ENCODE peak calls at places on chromosome 7, in six cellular contexts. L is stimulated activated CD4-positive, alpha-beta T cell treated with anti-CD3 and anti-CD28 coated beads, Interleukin-2, amount 100 ng/mL, for 48 hours; U is NCI-H2029 treated with DMSO at 0.1 percent for 48 hours; R is heart right ventricle; N is thoracic aorta; F is NCI-H1417. S is an unnamed sample.

GRCh38 chr7:133054167-133054840 is 27.6 kb downstream of the CHCHD3 start:
- DNase-seq in L (no peak), U (no peak), R (no peak), N (no peak), F (no peak), S (no peak)

GRCh38 chr7:100364480-100364879 is 6.6 kb downstream of the PILRB start:
- DNase-seq in L (no peak), U (no peak), R (no peak), N (no peak), F (no peak), S (no peak)

GRCh38 chr7:90595801-90596683 is at the start of gene CDK14:
- DNase-seq in L (peak), U (no peak), R (peak), N (peak), F (peak), S (peak)

GRCh38 chr7:130400120-130400572 is 19.9 kb downstream of the CPA1 start:
- DNase-seq in L (no peak), U (no peak), R (no peak), N (no peak), F (no peak), S (no peak)

GRCh38 chr7:47227762-47228177 is 354.1 kb downstream of the TNS3 start:
- DNase-seq in L (no peak), U (no peak), R (peak), N (no peak), F (no peak), S (peak)

GRCh38 chr7:127652333-127653248 is 597 bp downstream of the SND1 start:
- DNase-seq in L (no peak), U (no peak), R (no peak), N (no peak), F (no peak), S (peak)

GRCh38 chr7:100894860-100895700 is 608 bp downstream of the ACHE start:
- DNase-seq in L (peak), U (no peak), R (no peak), N (no peak), F (peak), S (peak)

GRCh38 chr7:131625817-131626372 is 69.5 kb upstream of the PODXL start:
- DNase-seq in L (no peak), U (no peak), R (peak), N (no peak), F (no peak), S (no peak)

GRCh38 chr7:19369182-19369581 is 224.0 kb upstream of the FERD3L start:
- DNase-seq in L (no peak), U (no peak), R (no peak), N (no peak), F (no peak), S (peak)

GRCh38 chr7:137934941-137935848 is 66.7 kb downstream of the CREB3L2 start:
- DNase-seq in L (no peak), U (no peak), R (no peak), N (no peak), F (no peak), S (no peak)

GRCh38 chr7:132321387-132321786 is 254.9 kb downstream of the PLXNA4 start:
- DNase-seq in L (no peak), U (no peak), R (no peak), N (no peak), F (no peak), S (peak)

GRCh38 chr7:143372070-143372469 is 9.1 kb upstream of the ZYX start:
- DNase-seq in L (peak), U (no peak), R (peak), N (no peak), F (no peak), S (peak)

GRCh38 chr7:91941450-91941849 is 788 bp downstream of the AKAP9 start:
- DNase-seq in L (peak), U (peak), R (peak), N (no peak), F (peak), S (peak)

GRCh38 chr7:116930156-116930913 is 23.0 kb upstream of the ST7 start:
- DNase-seq in L (peak), U (peak), R (peak), N (peak), F (peak), S (peak)

GRCh38 chr7:135389971-135390370 is 119.9 kb downstream of the CNOT4 start:
- DNase-seq in L (no peak), U (peak), R (peak), N (no peak), F (no peak), S (peak)

GRCh38 chr7:148963583-148964509 is 64.5 kb downstream of the PDIA4 start:
- DNase-seq in L (no peak), U (no peak), R (no peak), N (no peak), F (no peak), S (peak)

GRCh38 chr7:113774182-113774807 is 144.5 kb downstream of the PPP1R3A start:
- DNase-seq in L (no peak), U (peak), R (peak), N (no peak), F (peak), S (peak)

GRCh38 chr7:100469227-100470044 is 5.4 kb upstream of the SPACDR start:
- DNase-seq in L (peak), U (peak), R (peak), N (peak), F (peak), S (peak)

GRCh38 chr7:114008696-114009095 is 89.9 kb upstream of the PPP1R3A start:
- DNase-seq in L (no peak), U (no peak), R (no peak), N (no peak), F (peak), S (peak)

GRCh38 chr7:129975309-129975708 is 22.5 kb upstream of the UBE2H start:
- DNase-seq in L (no peak), U (peak), R (no peak), N (no peak), F (no peak), S (peak)

GRCh38 chr7:67636363-67637355 is 640.0 kb downstream of the TYW1 start:
- DNase-seq in L (no peak), U (no peak), R (no peak), N (no peak), F (no peak), S (no peak)

GRCh38 chr7:77649950-77650349 is 46.3 kb upstream of the RSBN1L start:
- DNase-seq in L (no peak), U (no peak), R (no peak), N (no peak), F (no peak), S (no peak)

GRCh38 chr7:137928626-137929025 is 73.3 kb downstream of the CREB3L2 start:
- DNase-seq in L (no peak), U (no peak), R (no peak), N (no peak), F (no peak), S (no peak)

GRCh38 chr7:134165266-134165665 is 38.1 kb downstream of the LRGUK start:
- DNase-seq in L (no peak), U (no peak), R (no peak), N (no peak), F (no peak), S (no peak)

GRCh38 chr7:151081170-151082101 is 827 bp upstream of the FASTK start:
- DNase-seq in L (no peak), U (no peak), R (no peak), N (no peak), F (no peak), S (peak)

GRCh38 chr7:21107101-21107500 is 320.4 kb upstream of the SP8 start:
- DNase-seq in L (no peak), U (no peak), R (no peak), N (no peak), F (no peak), S (no peak)

GRCh38 chr7:64180989-64181388 is 26.0 kb upstream of the ZNF735 start:
- DNase-seq in L (no peak), U (no peak), R (no peak), N (no peak), F (no peak), S (peak)

GRCh38 chr7:39432807-39433416 is 133.3 kb upstream of the YAE1 start:
- DNase-seq in L (no peak), U (no peak), R (no peak), N (no peak), F (no peak), S (no peak)

GRCh38 chr7:42292991-42293521 is 56.0 kb upstream of the GLI3 start:
- DNase-seq in L (no peak), U (no peak), R (no peak), N (no peak), F (no peak), S (peak)

GRCh38 chr7:142385528-142386340 is 127.9 kb upstream of the PRSS58 start:
- DNase-seq in L (peak), U (no peak), R (peak), N (no peak), F (peak), S (peak)

GRCh38 chr7:51016546-51016945 is 233.8 kb upstream of the GRB10 start:
- DNase-seq in L (no peak), U (no peak), R (no peak), N (no peak), F (no peak), S (no peak)

GRCh38 chr7:78019457-78020130 is 221.0 kb downstream of the PHTF2 start:
- DNase-seq in L (peak), U (peak), R (peak), N (peak), F (peak), S (peak)

GRCh38 chr7:116708248-116708647 is 36.3 kb downstream of the MET start:
- DNase-seq in L (no peak), U (no peak), R (no peak), N (no peak), F (no peak), S (no peak)

GRCh38 chr7:106901870-106902441 is 36.9 kb downstream of the PIK3CG start:
- DNase-seq in L (no peak), U (no peak), R (no peak), N (no peak), F (no peak), S (no peak)

GRCh38 chr7:116025098-116025809 is 5.3 kb downstream of the TFEC start:
- DNase-seq in L (no peak), U (no peak), R (no peak), N (no peak), F (no peak), S (no peak)

GRCh38 chr7:33210958-33211357 is 81.6 kb downstream of the BBS9 start:
- DNase-seq in L (no peak), U (no peak), R (no peak), N (no peak), F (no peak), S (no peak)

GRCh38 chr7:116953727-116954442 is 584 bp downstream of the ST7 start:
- DNase-seq in L (no peak), U (peak), R (peak), N (peak), F (peak), S (peak)

GRCh38 chr7:113199841-113200240 is 81.5 kb upstream of the SMIM30 start:
- DNase-seq in L (no peak), U (no peak), R (no peak), N (no peak), F (no peak), S (no peak)

S was measured in NCI-H69.